ENCODE peak calls at places on chromosomes 6 and 20, in four cellular contexts. G is stimulated activated CD4-positive, alpha-beta T cell treated with anti-CD3 and anti-CD28 coated beads, Interleukin-4, amount 100 ng/mL, for 48 hours; R is GM10248; P is cardiac fibroblast. C is an unnamed sample.

GRCh38 chr20:63891061-63892002 is 3.6 kb upstream of the DNAJC5 start:
- DNase-seq in G (no peak), P (no peak), R (no peak), C (no peak)

GRCh38 chr20:64139200-64140081 is 24.8 kb upstream of the MYT1 start:
- DNase-seq in R (no peak), G (no peak), P (no peak), C (no peak)

GRCh38 chr6:158072083-158072721 is 90.5 kb downstream of the SYNJ2 start:
- DNase-seq in G (peak), R (peak), P (peak), C (peak)

GRCh38 chr6:103183831-103184411 is 1675.8 kb downstream of the HACE1 start:
- DNase-seq in R (no peak), G (no peak), P (no peak), C (no peak)

GRCh38 chr6:5827061-5828037 is 179.4 kb downstream of the NRN1 start:
- DNase-seq in G (no peak), P (no peak), R (no peak), C (no peak)

GRCh38 chr20:17646209-17646717 is 35.8 kb downstream of the RRBP1 start:
- DNase-seq in G (no peak), R (no peak), P (no peak), C (no peak)

GRCh38 chr6:32096394-32097258 is 12.5 kb downstream of the TNXB start:
- DNase-seq in P (no peak), G (no peak), R (no peak), C (no peak)

GRCh38 chr20:53900380-53900999 is 169.9 kb downstream of the BCAS1 start:
- DNase-seq in P (peak), R (no peak), G (no peak), C (no peak)

GRCh38 chr6:164152611-164153010 is 738.1 kb downstream of the QKI start:
- DNase-seq in R (no peak), G (no peak), P (no peak), C (no peak)

GRCh38 chr6:6588924-6589696 is 590 bp downstream of the LY86 start:
- DNase-seq in G (no peak), P (no peak), R (no peak), C (no peak)

GRCh38 chr6:121319112-121319553 is 15.1 kb downstream of the TBC1D32 start:
- DNase-seq in G (no peak), R (peak), P (peak), C (no peak)

GRCh38 chr6:83199865-83200230 is 6.7 kb downstream of the RWDD2A start:
- DNase-seq in G (no peak), R (no peak), P (peak), C (no peak)

GRCh38 chr20:61674688-61675087 is 391.0 kb downstream of the TAF4 start:
- DNase-seq in R (no peak), P (no peak), G (no peak), C (no peak)

GRCh38 chr6:150881911-150882481 is 16.5 kb downstream of the MTHFD1L start:
- DNase-seq in R (no peak), P (peak), G (no peak), C (no peak)

GRCh38 chr20:23939641-23940040 is 48.9 kb downstream of the GGTLC1 start:
- DNase-seq in G (no peak), P (no peak), R (no peak), C (no peak)

GRCh38 chr6:150269857-150270223 is 99.0 kb upstream of the IYD start:
- DNase-seq in P (peak), G (no peak), R (no peak), C (no peak)

C was measured in stimulated activated effector memory CD8-positive, alpha-beta T cell treated with anti-CD3 and anti-CD28 coated beads, Interleukin-12 subunit alpha, Interleukin-12 subunit beta, amount 100 ng/mL, for 72 hours.